ENCODE peak calls at places on chromosomes 7 and 10, in six cellular contexts. One of them, this sample, is unnamed.

GRCh38 chr10:60314306-60314940 is 75.3 kb downstream of the ANK3 start:
- DNase-seq in iPS DF 19.7: no peak
- DNase-seq in NCI-H460: peak; percentile 49
- DNase-seq in AG09319: no peak
- DNase-seq in NCI-H774: peak; percentile 15
- DNase-seq in T-cell: no peak
- DNase-seq in this sample: no peak

GRCh38 chr7:74015670-74016069 is 12.3 kb upstream of the ELN start:
- DNase-seq in iPS DF 19.7: no peak
- DNase-seq in NCI-H460: no peak
- DNase-seq in AG09319: no peak
- DNase-seq in NCI-H774: no peak
- DNase-seq in T-cell: no peak
- DNase-seq in this sample: no peak

GRCh38 chr7:17406756-17407155 is 108.3 kb downstream of the AHR start:
- DNase-seq in iPS DF 19.7: no peak
- DNase-seq in NCI-H460: peak; percentile 88
- DNase-seq in AG09319: peak; percentile 12
- DNase-seq in NCI-H774: no peak
- DNase-seq in T-cell: no peak
- DNase-seq in this sample: no peak

GRCh38 chr7:157861031-157861491 is 524.3 kb downstream of the DNAJB6 start:
- DNase-seq in iPS DF 19.7: no peak
- DNase-seq in NCI-H460: no peak
- DNase-seq in AG09319: no peak
- DNase-seq in NCI-H774: no peak
- DNase-seq in T-cell: no peak
- DNase-seq in this sample: no peak

GRCh38 chr7:150983893-150984368 is 5.8 kb upstream of the KCNH2 start:
- DNase-seq in iPS DF 19.7: no peak
- DNase-seq in NCI-H460: peak; percentile 50
- DNase-seq in AG09319: no peak
- DNase-seq in NCI-H774: no peak
- DNase-seq in T-cell: no peak
- DNase-seq in this sample: no peak

GRCh38 chr10:93813507-93814465 is 56.0 kb downstream of the LGI1 start:
- DNase-seq in iPS DF 19.7: no peak
- DNase-seq in NCI-H460: peak; percentile 70
- DNase-seq in AG09319: no peak
- DNase-seq in NCI-H774: no peak
- DNase-seq in T-cell: peak; percentile 11
- DNase-seq in this sample: no peak

GRCh38 chr7:10632707-10633106 is 341.0 kb upstream of the PHF14 start:
- DNase-seq in iPS DF 19.7: no peak
- DNase-seq in NCI-H460: no peak
- DNase-seq in AG09319: no peak
- DNase-seq in NCI-H774: no peak
- DNase-seq in T-cell: no peak
- DNase-seq in this sample: no peak

GRCh38 chr10:69278446-69278963 is at the start of gene HK1:
- DNase-seq in iPS DF 19.7: no peak
- DNase-seq in NCI-H460: no peak
- DNase-seq in AG09319: no peak
- DNase-seq in NCI-H774: no peak
- DNase-seq in T-cell: no peak
- DNase-seq in this sample: no peak

GRCh38 chr10:86688398-86688921 is 20.1 kb downstream of the LDB3 start:
- DNase-seq in iPS DF 19.7: no peak
- DNase-seq in NCI-H460: peak; percentile 63
- DNase-seq in AG09319: peak; percentile 53
- DNase-seq in NCI-H774: no peak
- DNase-seq in T-cell: peak; percentile 37
- DNase-seq in this sample: peak; percentile 68

GRCh38 chr7:2560175-2560695 is 1.5 kb downstream of the IQCE start:
- DNase-seq in iPS DF 19.7: no peak
- DNase-seq in NCI-H460: no peak
- DNase-seq in AG09319: no peak
- DNase-seq in NCI-H774: no peak
- DNase-seq in T-cell: no peak
- DNase-seq in this sample: no peak

GRCh38 chr7:101154693-101155102 is 422 bp downstream of the AP1S1 start:
- DNase-seq in iPS DF 19.7: no peak
- DNase-seq in NCI-H460: no peak
- DNase-seq in AG09319: no peak
- DNase-seq in NCI-H774: no peak
- DNase-seq in T-cell: no peak
- DNase-seq in this sample: no peak

GRCh38 chr7:6172331-6173295 is 99.8 kb downstream of the CYTH3 start:
- DNase-seq in iPS DF 19.7: no peak
- DNase-seq in NCI-H460: no peak
- DNase-seq in AG09319: no peak
- DNase-seq in NCI-H774: no peak
- DNase-seq in T-cell: no peak
- DNase-seq in this sample: no peak

GRCh38 chr7:41705109-41705871 is 2.4 kb upstream of the INHBA start:
- DNase-seq in iPS DF 19.7: peak; percentile 80
- DNase-seq in NCI-H460: peak; percentile 83
- DNase-seq in AG09319: peak; percentile 87
- DNase-seq in NCI-H774: peak; percentile 78
- DNase-seq in T-cell: peak; percentile 28
- DNase-seq in this sample: no peak

GRCh38 chr7:130886438-130887135 is 152.6 kb upstream of the KLF14 start:
- DNase-seq in iPS DF 19.7: no peak
- DNase-seq in NCI-H460: no peak
- DNase-seq in AG09319: no peak
- DNase-seq in NCI-H774: no peak
- DNase-seq in T-cell: no peak
- DNase-seq in this sample: no peak

GRCh38 chr7:77327067-77327931 is 88.8 kb downstream of the GSAP start:
- DNase-seq in iPS DF 19.7: no peak
- DNase-seq in NCI-H460: peak; percentile 97
- DNase-seq in AG09319: peak; percentile 20
- DNase-seq in NCI-H774: no peak
- DNase-seq in T-cell: no peak
- DNase-seq in this sample: no peak

GRCh38 chr10:7015457-7015856 is 395.4 kb downstream of the SFMBT2 start:
- DNase-seq in iPS DF 19.7: no peak
- DNase-seq in NCI-H460: no peak
- DNase-seq in AG09319: no peak
- DNase-seq in NCI-H774: no peak
- DNase-seq in T-cell: no peak
- DNase-seq in this sample: no peak

GRCh38 chr10:93220315-93221170 is 146.8 kb downstream of the CYP26A1 start:
- DNase-seq in iPS DF 19.7: no peak
- DNase-seq in NCI-H460: no peak
- DNase-seq in AG09319: no peak
- DNase-seq in NCI-H774: no peak
- DNase-seq in T-cell: no peak
- DNase-seq in this sample: no peak

GRCh38 chr7:144777005-144777814 is 58.6 kb downstream of the TPK1 start:
- DNase-seq in iPS DF 19.7: no peak
- DNase-seq in NCI-H460: no peak
- DNase-seq in AG09319: no peak
- DNase-seq in NCI-H774: no peak
- DNase-seq in T-cell: no peak
- DNase-seq in this sample: no peak

GRCh38 chr10:10925667-10926066 is 92.0 kb upstream of the CELF2 start:
- DNase-seq in iPS DF 19.7: no peak
- DNase-seq in NCI-H460: no peak
- DNase-seq in AG09319: no peak
- DNase-seq in NCI-H774: no peak
- DNase-seq in T-cell: no peak
- DNase-seq in this sample: no peak

GRCh38 chr7:140972876-140973829 is 41.6 kb downstream of the MRPS33 start:
- DNase-seq in iPS DF 19.7: no peak
- DNase-seq in NCI-H460: no peak
- DNase-seq in AG09319: no peak
- DNase-seq in NCI-H774: no peak
- DNase-seq in T-cell: no peak
- DNase-seq in this sample: no peak

GRCh38 chr7:34622182-34622581 is 35.8 kb upstream of the NPSR1 start:
- DNase-seq in iPS DF 19.7: no peak
- DNase-seq in NCI-H460: no peak
- DNase-seq in AG09319: no peak
- DNase-seq in NCI-H774: peak; percentile 33
- DNase-seq in T-cell: no peak
- DNase-seq in this sample: no peak

GRCh38 chr7:150959739-150960734 is 18.1 kb downstream of the KCNH2 start:
- DNase-seq in iPS DF 19.7: no peak
- DNase-seq in NCI-H460: no peak
- DNase-seq in AG09319: no peak
- DNase-seq in NCI-H774: no peak
- DNase-seq in T-cell: no peak
- DNase-seq in this sample: no peak

GRCh38 chr10:132223156-132223590 is 36.4 kb downstream of the DPYSL4 start:
- DNase-seq in iPS DF 19.7: peak; percentile 68
- DNase-seq in NCI-H460: peak; percentile 84
- DNase-seq in AG09319: peak; percentile 44
- DNase-seq in NCI-H774: no peak
- DNase-seq in T-cell: peak; percentile 58
- DNase-seq in this sample: peak; percentile 47

GRCh38 chr10:87658383-87658795 is 1.3 kb upstream of the PAPSS2 start:
- DNase-seq in iPS DF 19.7: no peak
- DNase-seq in NCI-H460: peak; percentile 71
- DNase-seq in AG09319: no peak
- DNase-seq in NCI-H774: no peak
- DNase-seq in T-cell: no peak
- DNase-seq in this sample: no peak

GRCh38 chr7:1144269-1144771 is 15.7 kb downstream of the ZFAND2A start:
- DNase-seq in iPS DF 19.7: no peak
- DNase-seq in NCI-H460: peak; percentile 49
- DNase-seq in AG09319: no peak
- DNase-seq in NCI-H774: no peak
- DNase-seq in T-cell: no peak
- DNase-seq in this sample: no peak

GRCh38 chr10:9681655-9682054 is 1336.0 kb upstream of the CELF2 start:
- DNase-seq in iPS DF 19.7: no peak
- DNase-seq in NCI-H460: no peak
- DNase-seq in AG09319: no peak
- DNase-seq in NCI-H774: no peak
- DNase-seq in T-cell: no peak
- DNase-seq in this sample: no peak

GRCh38 chr10:70886921-70887665 is 1.3 kb downstream of the PCBD1 start:
- DNase-seq in iPS DF 19.7: no peak
- DNase-seq in NCI-H460: no peak
- DNase-seq in AG09319: no peak
- DNase-seq in NCI-H774: no peak
- DNase-seq in T-cell: no peak
- DNase-seq in this sample: no peak

GRCh38 chr7:41816111-41816510 is 113.2 kb upstream of the INHBA start:
- DNase-seq in iPS DF 19.7: no peak
- DNase-seq in NCI-H460: no peak
- DNase-seq in AG09319: no peak
- DNase-seq in NCI-H774: no peak
- DNase-seq in T-cell: no peak
- DNase-seq in this sample: no peak

GRCh38 chr7:93622036-93622714 is 47.7 kb upstream of the CALCR start:
- DNase-seq in iPS DF 19.7: peak; percentile 28
- DNase-seq in NCI-H460: peak; percentile 45
- DNase-seq in AG09319: no peak
- DNase-seq in NCI-H774: no peak
- DNase-seq in T-cell: no peak
- DNase-seq in this sample: no peak

GRCh38 chr7:129845972-129846327 is 106.8 kb downstream of the UBE2H start:
- DNase-seq in iPS DF 19.7: no peak
- DNase-seq in NCI-H460: no peak
- DNase-seq in AG09319: no peak
- DNase-seq in NCI-H774: no peak
- DNase-seq in T-cell: no peak
- DNase-seq in this sample: no peak

GRCh38 chr10:86348321-86349210 is 18.0 kb downstream of the GRID1 start:
- DNase-seq in iPS DF 19.7: no peak
- DNase-seq in NCI-H460: no peak
- DNase-seq in AG09319: no peak
- DNase-seq in NCI-H774: no peak
- DNase-seq in T-cell: no peak
- DNase-seq in this sample: no peak

GRCh38 chr7:134584290-134584689 is 35.4 kb downstream of the AKR1B15 start:
- DNase-seq in iPS DF 19.7: no peak
- DNase-seq in NCI-H460: no peak
- DNase-seq in AG09319: no peak
- DNase-seq in NCI-H774: no peak
- DNase-seq in T-cell: no peak
- DNase-seq in this sample: no peak

GRCh38 chr7:83732305-83732704 is 83.4 kb upstream of the SEMA3E start:
- DNase-seq in iPS DF 19.7: no peak
- DNase-seq in NCI-H460: no peak
- DNase-seq in AG09319: no peak
- DNase-seq in NCI-H774: no peak
- DNase-seq in T-cell: no peak
- DNase-seq in this sample: no peak

GRCh38 chr7:131010714-131011436 is 276.9 kb upstream of the KLF14 start:
- DNase-seq in iPS DF 19.7: no peak
- DNase-seq in NCI-H460: no peak
- DNase-seq in AG09319: no peak
- DNase-seq in NCI-H774: no peak
- DNase-seq in T-cell: no peak
- DNase-seq in this sample: no peak

GRCh38 chr7:114051871-114052324 is 133.1 kb upstream of the PPP1R3A start:
- DNase-seq in iPS DF 19.7: no peak
- DNase-seq in NCI-H460: no peak
- DNase-seq in AG09319: no peak
- DNase-seq in NCI-H774: no peak
- DNase-seq in T-cell: no peak
- DNase-seq in this sample: no peak

GRCh38 chr10:72126184-72126871 is 38.0 kb upstream of the SPOCK2 start:
- DNase-seq in iPS DF 19.7: no peak
- DNase-seq in NCI-H460: peak; percentile 30
- DNase-seq in AG09319: no peak
- DNase-seq in NCI-H774: no peak
- DNase-seq in T-cell: no peak
- DNase-seq in this sample: peak; percentile 16

GRCh38 chr10:118621304-118621942 is 26.0 kb upstream of the PRLHR start:
- DNase-seq in iPS DF 19.7: no peak
- DNase-seq in NCI-H460: no peak
- DNase-seq in AG09319: no peak
- DNase-seq in NCI-H774: no peak
- DNase-seq in T-cell: no peak
- DNase-seq in this sample: no peak

GRCh38 chr7:96823274-96823673 is 113.6 kb upstream of the SEM1 start:
- DNase-seq in iPS DF 19.7: no peak
- DNase-seq in NCI-H460: no peak
- DNase-seq in AG09319: peak; percentile 20
- DNase-seq in NCI-H774: no peak
- DNase-seq in T-cell: no peak
- DNase-seq in this sample: no peak

GRCh38 chr10:71236286-71236685 is 23.9 kb downstream of the UNC5B start:
- DNase-seq in iPS DF 19.7: no peak
- DNase-seq in NCI-H460: no peak
- DNase-seq in AG09319: no peak
- DNase-seq in NCI-H774: no peak
- DNase-seq in T-cell: no peak
- DNase-seq in this sample: no peak